ENCODE peak calls at places on chromosomes 2 and 18, in eight cellular contexts. G is fibroblast of lung, U is gastrocnemius medialis, S is IMR-90, C is lower leg skin, J is fibroblast of mammary gland, I is uterus, T is suprapubic skin. O is an unnamed sample.

GRCh38 chr2:80326214-80326613 is 21.7 kb upstream of the LRRTM1 start:
- DNase-seq in G (peak; percentile 27), U (no peak), S (peak; percentile 19), C (no peak), J (peak; percentile 47), I (no peak), T (no peak), O (peak; percentile 44)

GRCh38 chr2:296354-296753 is 8.5 kb upstream of the ALKAL2 start:
- DNase-seq in G (no peak), U (no peak), S (no peak), C (no peak), J (no peak), I (no peak), T (no peak), O (no peak)

GRCh38 chr2:163465440-163465839 is 270.4 kb downstream of the FIGN start:
- DNase-seq in G (no peak), U (no peak), S (peak; percentile 2), C (no peak), J (peak; percentile 6), I (no peak), T (no peak), O (no peak)

GRCh38 chr2:73232471-73233153 is 427 bp downstream of the PRADC1 start:
- DNase-seq in G (no peak), U (no peak), S (no peak), C (no peak), J (no peak), I (no peak), T (no peak), O (no peak)

GRCh38 chr2:203683932-203684556 is 22.4 kb upstream of the CD28 start:
- DNase-seq in G (peak; percentile 97), U (no peak), S (peak; percentile 92), C (no peak), J (peak; percentile 94), I (no peak), T (no peak), O (peak; percentile 87)

GRCh38 chr2:20423847-20424246 is 23.0 kb upstream of the RHOB start:
- DNase-seq in G (no peak), U (no peak), S (no peak), C (peak; percentile 82), J (no peak), I (no peak), T (peak; percentile 50), O (no peak)

GRCh38 chr2:164868563-164869419 is 27.2 kb upstream of the COBLL1 start:
- DNase-seq in G (no peak), U (no peak), S (no peak), C (no peak), J (no peak), I (no peak), T (no peak), O (no peak)

GRCh38 chr2:81195774-81196382 is 891.3 kb upstream of the LRRTM1 start:
- DNase-seq in G (no peak), U (no peak), S (no peak), C (no peak), J (no peak), I (no peak), T (no peak), O (no peak)

GRCh38 chr2:133557624-133558023 is 10.6 kb downstream of the NCKAP5 start:
- DNase-seq in G (no peak), U (no peak), S (no peak), C (no peak), J (no peak), I (no peak), T (no peak), O (no peak)

GRCh38 chr2:189210250-189211075 is 30.9 kb upstream of the COL5A2 start:
- DNase-seq in G (peak; percentile 97), U (no peak), S (peak; percentile 98), C (no peak), J (peak; percentile 98), I (peak; percentile 78), T (no peak), O (peak; percentile 98)

GRCh38 chr2:73128841-73129535 is 16.2 kb upstream of the RAB11FIP5 start:
- DNase-seq in G (no peak), U (no peak), S (no peak), C (no peak), J (no peak), I (no peak), T (no peak), O (no peak)

GRCh38 chr2:96913398-96914202 is 43.7 kb upstream of the SEMA4C start:
- DNase-seq in G (no peak), U (no peak), S (no peak), C (no peak), J (no peak), I (no peak), T (no peak), O (no peak)

GRCh38 chr2:227862227-227862740 is 9.1 kb upstream of the DAW1 start:
- DNase-seq in G (peak; percentile 46), U (no peak), S (peak; percentile 64), C (no peak), J (peak; percentile 82), I (no peak), T (no peak), O (peak; percentile 76)

GRCh38 chr2:171034315-171034714 is 105.3 kb downstream of the GORASP2 start:
- DNase-seq in G (no peak), U (no peak), S (peak; percentile 45), C (no peak), J (no peak), I (no peak), T (no peak), O (no peak)

DNA sequence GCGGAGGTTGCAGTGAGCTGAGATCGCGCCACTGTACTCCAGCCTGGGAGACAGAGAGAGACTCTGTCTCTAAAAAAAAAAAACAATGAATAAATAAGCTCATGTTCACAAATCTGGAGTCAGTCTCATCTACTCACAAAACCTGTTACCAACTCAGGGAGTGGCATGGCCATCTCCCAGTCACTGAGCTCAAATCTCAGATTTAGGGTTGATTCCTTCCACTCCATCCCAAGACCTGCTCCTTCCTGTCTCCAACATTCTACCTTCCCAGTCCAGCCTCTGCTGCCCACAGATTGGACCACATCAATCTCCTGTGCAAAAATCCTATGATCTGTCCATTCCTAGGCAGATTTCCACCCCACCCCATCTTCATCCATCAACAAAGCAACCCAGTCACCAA is 1.6 kb downstream of the STAT1 start:
- DNase-seq in G (no peak), U (no peak), S (no peak), C (no peak), J (no peak), I (no peak), T (no peak), O (no peak)
- H3K4me3 ChIP-seq in G (no peak overlapping the region), U (no peak overlapping the region), S (peak overlapping the region; percentile 82), C (no peak overlapping the region), J (peak overlapping the region; percentile 77), I (no peak overlapping the region), T (no peak overlapping the region), O (peak overlapping the region; percentile 95)

DNA sequence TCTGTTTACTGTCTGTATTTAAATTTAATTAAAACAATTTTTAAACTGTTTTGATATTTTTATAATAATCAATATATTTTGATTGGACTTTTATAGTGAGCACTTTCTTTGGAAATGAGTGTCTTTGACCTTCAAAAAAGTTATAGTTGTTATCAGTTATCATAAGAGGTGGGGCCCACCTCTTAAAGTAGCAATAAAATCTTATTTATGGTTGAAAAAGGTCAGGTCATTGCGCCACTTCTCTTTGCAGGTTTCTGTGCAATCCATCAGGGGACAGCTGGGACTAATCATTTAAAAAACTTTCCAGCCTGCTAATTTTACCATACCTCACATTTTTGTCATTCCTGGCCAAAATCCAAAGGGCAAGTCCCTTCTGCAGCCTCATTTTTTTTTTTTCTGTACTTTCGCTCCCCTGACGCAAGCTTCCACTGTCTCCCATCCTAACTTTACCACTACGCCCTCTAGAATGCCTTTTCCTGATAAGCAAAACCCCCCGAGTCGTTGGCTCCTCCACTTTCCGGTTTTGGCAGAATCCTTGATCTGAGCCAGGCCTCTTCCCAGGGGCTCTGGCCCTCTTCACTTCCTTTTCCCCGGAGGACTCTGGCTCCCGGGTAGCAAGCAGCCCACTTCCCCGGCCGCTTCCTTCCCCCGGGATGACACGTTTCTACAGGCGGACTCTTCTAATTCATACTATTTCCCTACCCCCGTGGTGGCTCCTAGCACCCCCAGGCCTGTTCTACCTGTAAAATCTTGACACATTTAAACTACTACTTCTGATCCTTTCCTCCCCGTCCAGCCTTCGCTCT is 1.1 kb upstream of the SEH1L start:
- DNase-seq in G (peak; percentile 89), U (peak; percentile 6), S (peak; percentile 89), C (no peak), J (peak; percentile 83), I (peak; percentile 58), T (no peak), O (peak; percentile 99)
- TF ChIP-seq CTCF in G (peak; percentile 2), U (no peak), S (peak; percentile 6), C (no peak), J (no peak), I (no peak), T (no peak), O (no peak)

GRCh38 chr2:236661762-236662110 is 92.1 kb downstream of the ACKR3 start:
- DNase-seq in G (no peak), U (no peak), S (no peak), C (peak; percentile 76), J (peak; percentile 71), I (no peak), T (peak; percentile 77), O (peak; percentile 92)
- H3K4me3 ChIP-seq in G (no peak overlapping the region), U (no peak overlapping the region), S (no peak overlapping the region), C (no peak overlapping the region), J (no peak overlapping the region), I (no peak overlapping the region), T (no peak overlapping the region), O (no peak overlapping the region)

DNA sequence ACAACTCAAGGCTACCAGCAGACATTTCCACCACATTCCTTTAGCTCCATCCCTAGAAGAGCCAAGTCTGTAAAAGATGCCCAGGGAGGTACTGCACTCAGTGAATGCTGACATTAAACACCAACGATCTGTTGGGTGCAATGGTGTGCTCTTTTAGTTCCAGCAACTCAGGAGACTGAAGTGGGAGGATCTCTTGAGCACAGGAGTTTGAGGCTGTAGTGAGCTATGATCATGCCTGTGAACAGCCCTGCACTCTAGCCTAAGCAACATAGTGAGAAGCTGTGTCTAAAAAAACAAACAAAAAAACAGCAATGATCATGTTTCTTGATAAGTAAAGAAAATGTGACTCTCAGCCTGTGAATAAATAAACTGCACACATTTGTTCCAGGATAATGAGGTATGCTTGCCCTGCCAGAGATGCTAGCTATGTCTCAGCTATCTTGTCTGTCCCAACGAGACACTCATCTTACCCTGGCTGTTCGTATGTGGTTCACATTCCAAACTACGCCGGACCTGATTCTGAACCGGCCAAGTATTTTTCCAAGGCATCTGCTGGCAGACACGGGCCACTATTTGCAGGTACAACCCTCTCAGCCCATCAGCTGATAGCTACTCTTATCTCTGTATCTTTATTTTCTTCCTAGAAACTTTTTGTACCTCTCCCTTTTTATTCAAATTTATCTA is 21.8 kb downstream of the TMEM182 start:
- DNase-seq in G (no peak), U (no peak), S (no peak), C (no peak), J (no peak), I (no peak), T (no peak), O (no peak)
- TF ChIP-seq CTCF in G (no peak), U (no peak), S (no peak), C (no peak), J (no peak), I (no peak), T (no peak), O (no peak)

O was measured in fibroblast of the aortic adventitia.